ENCODE peak calls at places on chromosomes 7 and 10, in seven cellular contexts. H is GM12878, U is K562, C is A673, X is thyroid gland, E is IMR-90, J is aorta. N is an unnamed sample.

GRCh38 chr10:44306762-44307161 is 78.1 kb downstream of the CXCL12 start:
- DNase-seq in E (no peak), C (no peak), U (no peak), J (no peak), X (peak; percentile 55), H (no peak), N (no peak)

GRCh38 chr10:111968624-111969023 is 214.9 kb downstream of the GPAM start:
- DNase-seq in C (no peak), E (no peak), J (no peak), U (no peak), X (no peak), H (no peak), N (no peak)

GRCh38 chr10:43137701-43137970 is 609 bp upstream of the CSGALNACT2 start:
- DNase-seq in C (peak; percentile 69), H (no peak), X (peak; percentile 43), E (peak; percentile 46), U (peak; percentile 61), J (peak; percentile 89), N (peak; percentile 54)

GRCh38 chr7:151539055-151539714 is 19.5 kb upstream of the RHEB start:
- DNase-seq in C (no peak), E (peak; percentile 16), U (no peak), X (peak; percentile 32), J (peak; percentile 79), H (no peak), N (peak; percentile 78)

GRCh38 chr10:92542458-92542857 is 31.4 kb downstream of the IDE start:
- DNase-seq in H (no peak), E (no peak), J (no peak), C (no peak), U (no peak), X (no peak), N (no peak)

GRCh38 chr10:110919971-110920881 is 822 bp downstream of the SHOC2 start:
- DNase-seq in U (peak; percentile 5), J (peak; percentile 80), X (peak; percentile 51), H (peak; percentile 69), C (peak; percentile 72), E (peak; percentile 17), N (peak; percentile 70)

GRCh38 chr7:120949393-120949799 is 1.2 kb upstream of the ING3 start:
- DNase-seq in H (no peak), E (no peak), X (no peak), U (no peak), C (peak; percentile 5), J (no peak), N (no peak)

GRCh38 chr10:118017071-118017740 is 29.5 kb downstream of the RAB11FIP2 start:
- DNase-seq in X (no peak), U (no peak), C (no peak), H (no peak), E (no peak), J (no peak), N (no peak)

GRCh38 chr10:22621726-22622125 is 92.7 kb downstream of the PIP4K2A start:
- DNase-seq in C (no peak), U (no peak), E (no peak), J (no peak), X (no peak), H (no peak), N (no peak)
- H3K4me1 ChIP-seq in C (peaks cover 87% of the 10 kb centered on the region), U (peaks cover 45% of the 10 kb centered on the region), E (peaks cover 31% of the 10 kb centered on the region), J (peaks cover 16% of the 10 kb centered on the region), X (peaks cover 73% of the 10 kb centered on the region), H (peaks cover 32% of the 10 kb centered on the region), N (peaks cover 41% of the 10 kb centered on the region)

DNA sequence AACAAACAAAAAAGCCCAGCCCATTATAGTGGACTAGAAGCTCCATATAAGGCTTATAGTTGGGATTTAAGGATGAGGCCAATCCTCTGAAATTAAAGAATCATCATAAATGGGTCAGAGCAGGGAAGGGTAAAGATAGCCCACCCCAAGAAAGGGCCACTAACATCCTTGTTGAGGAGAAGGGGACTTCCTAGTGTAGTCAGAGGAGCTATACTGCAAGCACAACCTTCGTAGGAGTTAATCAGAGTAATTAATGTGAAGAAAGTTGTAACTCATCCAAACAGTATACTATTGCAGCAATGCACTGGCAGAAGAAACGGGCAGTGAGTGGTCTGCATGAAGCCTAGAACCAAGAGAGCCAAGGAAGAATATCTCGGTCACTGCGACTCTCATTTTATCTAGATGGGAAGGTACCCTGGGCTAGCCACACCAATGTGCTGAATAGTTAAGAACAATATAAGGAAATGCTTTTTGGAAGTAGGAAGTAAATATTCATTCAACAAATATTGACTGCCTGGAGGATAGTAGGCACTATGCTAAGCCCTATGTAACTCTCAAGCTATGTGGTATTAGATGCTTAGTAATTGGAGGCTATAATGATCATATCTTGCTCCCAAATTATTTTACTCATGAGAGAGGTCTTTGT is 13.3 kb downstream of the OTUD1 start:
- DNase-seq in J (no peak), U (no peak), E (no peak), H (no peak), C (no peak), X (no peak), N (no peak)
- H3K27ac ChIP-seq in J (no peak overlapping the region), U (no peak overlapping the region), E (no peak overlapping the region), H (no peak overlapping the region), C (no peak overlapping the region), X (no peak overlapping the region), N (no peak overlapping the region)

DNA sequence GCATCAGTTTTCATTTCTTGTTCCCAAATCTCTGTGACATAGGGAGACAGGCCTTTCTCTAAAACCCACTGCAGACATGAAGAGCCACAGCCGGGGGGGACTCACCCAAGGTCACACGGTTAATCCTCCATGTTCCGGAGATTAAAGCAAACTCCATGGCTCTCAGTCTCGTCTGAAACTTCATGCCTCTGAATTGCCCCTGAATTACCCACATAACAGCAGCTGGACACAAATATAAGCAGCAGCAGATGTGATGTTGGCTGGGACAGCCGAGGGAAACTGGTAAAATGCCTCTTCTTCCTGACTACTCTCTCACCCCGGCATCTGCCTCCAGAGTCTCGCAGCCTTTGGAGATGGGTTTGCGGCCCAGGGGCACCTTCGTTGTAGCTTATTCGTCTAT is 402.3 kb downstream of the DNAJB6 start:
- DNase-seq in J (no peak), U (no peak), X (no peak), C (no peak), H (no peak), E (no peak), N (peak; percentile 92)
- H3K36me3 ChIP-seq in J (no peaks in the 10 kb centered on the region), U (no peaks in the 10 kb centered on the region), X (no peaks in the 10 kb centered on the region), C (no peaks in the 10 kb centered on the region), H (no peaks in the 10 kb centered on the region), E (no peaks in the 10 kb centered on the region), N (no peaks in the 10 kb centered on the region)

GRCh38 chr7:142414915-142415314 is 157.1 kb upstream of the PRSS58 start:
- DNase-seq in H (no peak), E (no peak), C (no peak), X (no peak), U (no peak), J (no peak), N (no peak)

GRCh38 chr7:142409471-142409870 is 151.6 kb upstream of the PRSS58 start:
- DNase-seq in C (no peak), J (no peak), U (no peak), H (no peak), X (no peak), E (no peak), N (no peak)

GRCh38 chr7:142412551-142413193 is 154.8 kb upstream of the PRSS58 start:
- DNase-seq in H (no peak), U (peak; percentile 88), X (no peak), C (peak; percentile 67), J (no peak), E (peak; percentile 73), N (peak; percentile 25)

GRCh38 chr7:142414135-142414534 is 156.3 kb upstream of the PRSS58 start:
- DNase-seq in E (no peak), U (no peak), J (no peak), C (no peak), X (no peak), H (no peak), N (no peak)

DNA sequence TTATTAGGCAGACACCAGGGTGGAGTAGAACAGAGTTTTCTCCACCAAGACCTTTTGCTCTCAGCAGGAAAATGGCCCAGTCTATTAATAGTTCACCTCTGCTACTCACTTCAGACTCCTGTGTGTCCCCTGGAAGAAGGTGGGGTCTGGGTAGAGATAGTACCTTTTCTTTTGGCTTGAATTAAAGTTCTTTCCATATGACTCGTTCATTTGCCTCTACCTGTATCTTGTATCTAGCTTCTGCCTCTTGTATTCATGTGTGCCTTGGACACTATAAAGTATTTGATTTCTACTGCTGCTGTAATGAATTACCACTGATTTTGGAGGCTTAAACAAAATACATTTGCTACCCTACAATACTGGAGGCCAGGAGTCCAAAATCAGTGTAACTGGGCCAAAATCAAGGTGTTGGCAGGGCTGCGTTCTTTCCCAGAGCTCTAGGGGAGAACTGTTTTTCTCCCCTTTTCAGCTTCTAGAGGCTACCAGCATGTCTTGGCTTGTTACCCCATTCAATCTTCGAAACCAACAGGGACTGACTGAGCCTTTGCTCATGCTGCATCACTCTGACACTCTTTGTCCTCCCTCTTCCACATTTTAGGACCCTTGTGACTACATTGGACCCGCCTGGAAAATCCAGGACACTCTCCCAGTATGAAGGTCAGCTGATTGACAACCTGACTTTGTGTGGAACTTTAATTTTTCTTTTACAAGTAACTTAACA is 155.6 kb upstream of the PRSS58 start:
- DNase-seq in H (no peak), J (no peak), C (no peak), U (no peak), X (no peak), E (no peak), N (no peak)
- H3K4me1 ChIP-seq in H (no peaks in the 10 kb centered on the region), J (no peaks in the 10 kb centered on the region), C (no peaks in the 10 kb centered on the region), U (no peaks in the 10 kb centered on the region), X (no peaks in the 10 kb centered on the region), E (peaks cover 2% of the 10 kb centered on the region), N (no peaks in the 10 kb centered on the region)

GRCh38 chr7:47523401-47523800 is 58.5 kb downstream of the TNS3 start:
- DNase-seq in E (no peak), X (no peak), J (peak; percentile 58), H (no peak), U (no peak), C (no peak), N (no peak)

GRCh38 chr7:47521816-47522561 is 59.9 kb downstream of the TNS3 start:
- DNase-seq in H (no peak), J (peak; percentile 72), E (no peak), X (no peak), C (no peak), U (no peak), N (no peak)

GRCh38 chr7:47518827-47519226 is 63.1 kb downstream of the TNS3 start:
- DNase-seq in U (no peak), E (peak; percentile 79), C (no peak), H (no peak), J (peak; percentile 76), X (no peak), N (no peak)

GRCh38 chr7:47520408-47520807 is 61.5 kb downstream of the TNS3 start:
- DNase-seq in U (no peak), H (no peak), C (no peak), J (peak; percentile 76), E (peak; percentile 85), X (peak; percentile 27), N (no peak)

GRCh38 chr7:47521041-47521795 is 60.7 kb downstream of the TNS3 start:
- DNase-seq in H (no peak), E (no peak), U (no peak), J (peak; percentile 57), C (no peak), X (no peak), N (no peak)
- H3K27ac ChIP-seq in H (no peak overlapping the region), E (peak overlapping the region; percentile 58), U (no peak overlapping the region), J (no peak overlapping the region), C (no peak overlapping the region), X (no peak overlapping the region), N (no peak overlapping the region)

GRCh38 chr10:29469481-29470354 is 165.1 kb downstream of the SVIL start:
- DNase-seq in C (no peak), H (no peak), J (no peak), X (no peak), E (no peak), U (no peak), N (no peak)
- H3K36me3 ChIP-seq in C (peaks cover 25% of the 10 kb centered on the region), H (no peaks in the 10 kb centered on the region), J (peaks cover 16% of the 10 kb centered on the region), X (peaks cover 43% of the 10 kb centered on the region), E (peaks cover 52% of the 10 kb centered on the region), U (no peaks in the 10 kb centered on the region), N (peaks cover 55% of the 10 kb centered on the region)

N was measured in SJCRH30.